ENCODE peak calls at places on chromosomes 11 and 22, in eight cellular contexts. Z, J, W, E, M, T, C and H are unnamed samples.

GRCh38 chr11:44387825-44388224 is 77.9 kb upstream of the ALX4 start:
- DNase-seq in J (no peak), W (no peak), E (no peak), Z (no peak), C (no peak), M (no peak), T (no peak), H (no peak)

GRCh38 chr11:73295259-73295995 is 12.6 kb upstream of the ARHGEF17 start:
- DNase-seq in Z (no peak), C (peak; percentile 89), E (peak; percentile 83), W (peak; percentile 78), T (peak; percentile 24), J (peak; percentile 96), M (peak; percentile 66), H (no peak)

GRCh38 chr11:57604289-57605010 is 7.0 kb downstream of the SERPING1 start:
- DNase-seq in E (no peak), M (no peak), Z (no peak), C (no peak), W (no peak), J (no peak), T (no peak), H (no peak)

GRCh38 chr11:12125609-12126149 is 15.3 kb downstream of the MICAL2 start:
- DNase-seq in W (no peak), M (no peak), T (no peak), C (no peak), Z (no peak), E (no peak), J (peak; percentile 54), H (no peak)

GRCh38 chr11:73972187-73972586 is 10.5 kb downstream of the UCP2 start:
- DNase-seq in M (no peak), C (no peak), Z (no peak), T (no peak), W (no peak), E (no peak), J (no peak), H (no peak)

GRCh38 chr11:95923441-95923729 is 522 bp downstream of the MTMR2 start:
- DNase-seq in T (no peak), E (no peak), M (no peak), C (no peak), W (peak; percentile 23), J (no peak), Z (no peak), H (no peak)

GRCh38 chr11:25094085-25094802 is 597.4 kb downstream of the LUZP2 start:
- DNase-seq in C (no peak), W (no peak), J (no peak), Z (no peak), E (no peak), T (no peak), M (no peak), H (no peak)

GRCh38 chr11:125370561-125371389 is 125.3 kb downstream of the FEZ1 start:
- DNase-seq in W (no peak), Z (no peak), E (peak; percentile 99), C (no peak), J (no peak), M (no peak), T (no peak), H (no peak)

GRCh38 chr11:99020324-99021225 is at the start of gene CNTN5:
- DNase-seq in Z (no peak), C (peak; percentile 18), E (peak; percentile 86), T (peak; percentile 39), M (no peak), J (peak; percentile 75), W (peak; percentile 47), H (no peak)

GRCh38 chr11:118659956-118660645 is 19.3 kb downstream of the TREH start:
- DNase-seq in J (no peak), T (no peak), W (no peak), M (no peak), E (no peak), C (no peak), Z (no peak), H (no peak)

GRCh38 chr11:33435201-33435600 is 178.0 kb downstream of the HIPK3 start:
- DNase-seq in J (no peak), E (no peak), Z (no peak), W (no peak), T (no peak), C (no peak), M (no peak), H (no peak)

GRCh38 chr11:7300281-7300680 is 48.6 kb downstream of the SYT9 start:
- DNase-seq in J (peak; percentile 3), E (no peak), M (no peak), C (no peak), W (no peak), T (no peak), Z (no peak), H (no peak)

GRCh38 chr11:76234704-76235232 is 28.5 kb upstream of the WNT11 start:
- DNase-seq in C (no peak), M (no peak), E (no peak), Z (no peak), J (peak; percentile 77), W (no peak), T (no peak), H (no peak)

GRCh38 chr11:60919320-60919719 is 4.9 kb upstream of the TMEM132A start:
- DNase-seq in W (no peak), E (no peak), Z (no peak), J (peak; percentile 14), T (no peak), C (no peak), M (no peak), H (no peak)

GRCh38 chr11:134751825-134752224 is 339.8 kb upstream of the B3GAT1 start:
- DNase-seq in J (no peak), C (no peak), W (no peak), E (no peak), Z (no peak), T (no peak), M (no peak), H (no peak)

GRCh38 chr22:27973851-27974250 is 54.8 kb upstream of the PITPNB start:
- DNase-seq in M (no peak), E (peak; percentile 56), W (no peak), Z (no peak), C (no peak), T (no peak), J (no peak), H (no peak)

GRCh38 chr22:23551385-23551784 is 28.7 kb downstream of the IGLL1 start:
- DNase-seq in E (no peak), M (no peak), T (no peak), J (no peak), W (no peak), C (no peak), Z (no peak), H (no peak)

GRCh38 chr11:70305501-70305900 is 35.0 kb downstream of the PPFIA1 start:
- DNase-seq in J (peak; percentile 29), T (no peak), M (no peak), E (no peak), W (no peak), Z (no peak), C (no peak), H (no peak)

GRCh38 chr22:17578129-17578754 is 14.9 kb downstream of the SLC25A18 start:
- DNase-seq in E (peak; percentile 5), W (peak; percentile 42), M (no peak), T (peak; percentile 59), C (no peak), J (no peak), Z (no peak), H (no peak)

GRCh38 chr11:65516135-65516968 is 8.5 kb upstream of the SCYL1 start:
- DNase-seq in W (no peak), E (peak; percentile 86), Z (no peak), J (no peak), M (no peak), C (no peak), T (no peak), H (no peak)